ENCODE peak calls at places on chromosomes 13 and 19, in four cellular contexts. C, M, I and T are unnamed samples. For H3K4me1, the result is how much of the 10 kb centered on the place peaks cover.

GRCh38 chr19:54207908-54208783 is 7.5 kb downstream of the RPS9 start:
- DNase-seq in M (peak), C (no peak), I (peak), T (peak)

GRCh38 chr13:45678282-45678681 is 23.8 kb upstream of the CBY2 start:
- DNase-seq in C (no peak), M (no peak), I (no peak), T (no peak)

GRCh38 chr19:53431399-53432087 is at the start of gene ZNF761:
- DNase-seq in I (peak), M (peak), C (peak), T (peak)

GRCh38 chr19:21491161-21491560 is 14.2 kb upstream of the ZNF429 start:
- DNase-seq in C (no peak), I (no peak), M (no peak), T (no peak)

GRCh38 chr19:13707901-13708300 is 56.4 kb upstream of the MRI1 start:
- DNase-seq in C (no peak), M (no peak), I (no peak), T (no peak)

GRCh38 chr13:34347784-34348573 is 530.0 kb downstream of the RFC3 start:
- DNase-seq in M (no peak), I (peak), C (no peak), T (no peak)

GRCh38 chr19:2775556-2776430 is 7.3 kb downstream of the SGTA start:
- DNase-seq in M (no peak), C (peak), I (peak), T (peak)

GRCh38 chr19:8084152-8084551 is 31.6 kb downstream of the CCL25 start:
- DNase-seq in I (no peak), C (no peak), M (no peak), T (no peak)

GRCh38 chr13:65638572-65639168 is 1591.5 kb downstream of the PCDH9 start:
- DNase-seq in I (no peak), C (no peak), M (no peak), T (no peak)

GRCh38 chr13:110187501-110188161 is 119.3 kb downstream of the COL4A1 start:
- DNase-seq in C (no peak), I (no peak), M (no peak), T (no peak)

GRCh38 chr13:49996166-49996915 is 501 bp upstream of the TRIM13 start:
- DNase-seq in I (peak), M (peak), C (peak), T (peak)

GRCh38 chr19:14517446-14517839 is 754 bp downstream of the DNAJB1 start:
- DNase-seq in M (no peak), C (no peak), I (peak), T (no peak)

GRCh38 chr13:73625562-73626339 is 508.5 kb downstream of the KLF12 start:
- DNase-seq in C (no peak), I (no peak), M (no peak), T (no peak)

GRCh38 chr19:56261145-56261544 is 11.4 kb upstream of the EDDM13 start:
- DNase-seq in M (no peak), C (no peak), I (no peak), T (no peak)

GRCh38 chr13:45416521-45417125 is 1.6 kb downstream of the SLC25A30 start:
- DNase-seq in C (no peak), M (no peak), I (no peak), T (no peak)

GRCh38 chr19:57103573-57104277 is 16.1 kb upstream of the USP29 start:
- DNase-seq in M (peak), C (peak), I (peak), T (peak)

GRCh38 chr19:18910801-18911436 is 8.3 kb downstream of the COPE start:
- DNase-seq in C (no peak), I (no peak), M (no peak), T (no peak)

GRCh38 chr19:30656520-30657100 is 284.4 kb downstream of the ZNF536 start:
- DNase-seq in M (no peak), I (no peak), C (no peak), T (no peak)

GRCh38 chr19:57302020-57302465 is 18.2 kb upstream of the ZNF543 start:
- DNase-seq in M (no peak), I (no peak), C (no peak), T (no peak)

GRCh38 chr13:73672492-73672891 is 461.7 kb downstream of the KLF12 start:
- DNase-seq in I (no peak), C (no peak), M (no peak), T (peak)

GRCh38 chr13:23855360-23855759 is 33.8 kb downstream of the MIPEP start:
- DNase-seq in M (no peak), I (no peak), C (no peak), T (no peak)

GRCh38 chr19:9295411-9295849 is 14.2 kb downstream of the ZNF699 start:
- DNase-seq in I (no peak), C (no peak), M (no peak), T (no peak)

GRCh38 chr19:3175761-3176714 is 2.5 kb upstream of the S1PR4 start:
- DNase-seq in C (no peak), M (no peak), I (peak), T (peak)

GRCh38 chr19:45351401-45351952 is 10.9 kb downstream of the KLC3 start:
- DNase-seq in M (no peak), I (no peak), C (no peak), T (no peak)

GRCh38 chr13:45370922-45371406 is 30.0 kb upstream of the TPT1 start:
- DNase-seq in I (peak), C (peak), M (peak), T (peak)

GRCh38 chr13:74966814-74967213 is 515.2 kb downstream of the TBC1D4 start:
- DNase-seq in C (no peak), I (no peak), M (no peak), T (no peak)

GRCh38 chr19:39568604-39569003 is 28.6 kb upstream of the EID2 start:
- DNase-seq in I (no peak), M (no peak), C (no peak), T (no peak)

GRCh38 chr19:33067121-33067520 is 2.4 kb upstream of the RHPN2 start:
- DNase-seq in I (no peak), C (no peak), M (no peak), T (no peak)

GRCh38 chr19:15283141-15283885 is 49.0 kb downstream of the BRD4 start:
- DNase-seq in C (no peak), M (no peak), I (no peak), T (no peak)

GRCh38 chr19:48836089-48837017 is at the start of gene HSD17B14:
- DNase-seq in I (peak), M (peak), C (no peak), T (no peak)

GRCh38 chr13:96632536-96633320 is 361.5 kb downstream of the OXGR1 start:
- DNase-seq in C (no peak), I (no peak), M (no peak), T (no peak)

GRCh38 chr19:47471733-47472457 is at the start of gene SLC8A2:
- DNase-seq in C (peak), I (peak), M (peak), T (peak)

GRCh38 chr13:27919934-27920676 is at the start of gene PDX1:
- DNase-seq in C (no peak), I (peak), M (no peak), T (peak)

GRCh38 chr13:51541809-51542258 is 42.4 kb upstream of the WDFY2 start:
- DNase-seq in M (no peak), I (peak), C (no peak), T (peak)

GRCh38 chr13:46992383-46992952 is 95.6 kb upstream of the HTR2A start:
- DNase-seq in C (no peak), M (no peak), I (no peak), T (no peak)

GRCh38 chr13:29595380-29596063 is at the start of gene SLC7A1:
- DNase-seq in M (peak), C (peak), I (peak), T (peak)

GRCh38 chr19:13056052-13056660 is 46.5 kb downstream of the LYL1 start:
- DNase-seq in M (peak), C (no peak), I (peak), T (no peak)

GRCh38 chr19:28563964-28564914 is 648.7 kb downstream of the UQCRFS1 start:
- DNase-seq in M (no peak), I (no peak), C (no peak), T (no peak)
- H3K4me1 ChIP-seq in M (under half), I (under half), C (under half), T (under half)

GRCh38 chr13:104021806-104022397 is 955.7 kb upstream of the SLC10A2 start:
- DNase-seq in M (no peak), I (no peak), C (no peak), T (no peak)

GRCh38 chr13:104025303-104025702 is 959.1 kb upstream of the SLC10A2 start:
- DNase-seq in I (no peak), C (no peak), M (no peak), T (no peak)

GRCh38 chr13:104024416-104025170 is 958.4 kb upstream of the SLC10A2 start:
- DNase-seq in M (no peak), C (no peak), I (no peak), T (no peak)
- H3K27ac ChIP-seq in M (no peak), C (no peak), I (no peak), T (no peak)

DNA sequence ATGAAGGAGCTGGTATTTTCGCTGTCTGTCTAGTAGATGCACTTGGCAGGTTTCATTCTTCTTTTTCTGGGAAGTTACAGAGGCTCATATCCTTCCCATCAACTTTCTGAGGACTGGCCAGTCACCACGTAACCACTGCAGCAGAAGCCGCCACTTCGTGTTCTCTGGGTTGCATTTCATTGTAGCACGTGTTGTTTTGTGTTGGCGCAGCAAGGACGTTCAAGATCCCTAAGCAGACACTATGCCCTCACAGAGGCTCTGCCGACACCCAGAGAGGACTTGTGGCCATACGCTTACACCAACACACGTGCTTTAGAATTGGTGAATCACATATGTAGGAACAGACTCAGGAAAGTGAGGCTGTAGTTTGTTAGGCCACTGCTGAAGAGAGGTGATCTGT is 42.2 kb upstream of the TEX29 start:
- DNase-seq in I (no peak), M (no peak), C (no peak), T (no peak)
- H3K4me1 ChIP-seq in I (under half), M (under half), C (under half), T (under half)

DNA sequence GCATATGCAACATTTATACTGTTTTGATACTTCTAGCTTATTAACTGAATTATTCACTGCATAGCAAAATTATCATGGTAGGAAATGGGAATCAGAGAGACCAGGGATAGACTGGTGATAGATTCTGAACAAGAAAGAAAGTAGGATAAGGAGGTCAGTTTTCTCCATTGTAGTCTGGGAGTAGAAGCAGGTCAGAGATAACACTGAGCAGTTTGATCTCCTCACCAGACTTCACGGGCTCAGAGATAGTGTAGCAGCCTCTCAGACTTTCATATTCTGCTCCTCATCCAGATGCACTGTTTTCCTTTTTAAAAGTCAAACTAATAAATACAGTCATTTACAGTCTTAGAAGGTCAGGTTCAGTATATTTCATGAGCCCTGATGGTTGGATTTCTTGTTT is 56.0 kb upstream of the MYO16 start:
- DNase-seq in M (no peak), C (no peak), I (no peak), T (no peak)
- H3K27ac ChIP-seq in M (no peak), C (no peak), I (no peak), T (no peak)

DNA sequence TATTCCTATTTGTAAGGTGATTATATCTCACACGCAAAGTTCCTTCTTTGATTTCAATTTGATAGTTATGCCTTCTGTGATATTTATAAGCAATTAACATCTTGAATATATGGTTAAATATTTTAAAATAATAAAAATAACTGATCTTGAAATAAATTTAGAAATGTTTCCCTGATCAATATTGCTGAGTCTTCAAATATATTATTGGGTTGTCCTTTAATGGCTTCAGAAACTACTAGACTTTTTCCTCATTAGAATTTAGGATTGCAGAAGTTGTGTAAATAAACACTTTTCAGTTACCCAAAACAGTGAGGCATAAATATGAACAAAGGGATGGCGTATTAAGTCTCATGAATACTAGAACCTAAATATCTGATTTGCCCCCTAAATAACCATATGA is 252.3 kb upstream of the PRR20A start:
- DNase-seq in M (no peak), C (no peak), I (no peak), T (no peak)
- H3K4me1 ChIP-seq in M (under half), C (under half), I (under half), T (under half)

GRCh38 chr19:6220385-6221191 is 59.2 kb downstream of the MLLT1 start:
- DNase-seq in M (peak), I (peak), C (no peak), T (peak)
- H3K27ac ChIP-seq in M (peak), I (peak), C (no peak), T (no peak)

GRCh38 chr19:38362076-38362945 is 12.1 kb upstream of the PSMD8 start:
- DNase-seq in I (peak), C (peak), M (peak), T (peak)
- H3K4me1 ChIP-seq in I (under half), C (under half), M (under half), T (under half)

GRCh38 chr13:40191186-40191980 is 475.1 kb downstream of the FOXO1 start:
- DNase-seq in C (no peak), M (no peak), I (no peak), T (no peak)

GRCh38 chr13:40187836-40188591 is 478.4 kb downstream of the FOXO1 start:
- DNase-seq in I (no peak), M (no peak), C (peak), T (no peak)

GRCh38 chr13:40189885-40190655 is 476.4 kb downstream of the FOXO1 start:
- DNase-seq in C (no peak), M (peak), I (no peak), T (no peak)

GRCh38 chr13:40190656-40191100 is 475.8 kb downstream of the FOXO1 start:
- DNase-seq in I (peak), M (peak), C (peak), T (no peak)

DNA sequence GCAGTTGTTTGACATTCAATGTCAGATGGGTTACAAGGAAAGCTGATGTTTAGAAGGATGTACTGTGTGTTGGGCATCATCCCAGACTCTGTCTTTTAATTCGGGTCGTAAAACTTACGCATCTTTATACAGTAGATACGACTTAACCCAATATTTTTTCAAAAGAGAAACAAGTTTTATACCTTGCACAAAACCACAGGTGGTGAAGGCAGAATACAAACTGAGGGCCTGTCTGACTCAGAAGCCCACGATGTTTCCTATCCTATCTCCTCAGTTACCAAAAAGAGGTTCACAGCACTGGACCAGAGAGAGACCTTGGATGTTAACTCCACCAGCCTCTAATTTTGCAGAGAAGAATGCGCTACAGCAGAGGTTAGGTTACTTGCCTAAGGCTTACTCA is 477.0 kb downstream of the FOXO1 start:
- DNase-seq in M (no peak), C (no peak), I (no peak), T (no peak)
- H3K27ac ChIP-seq in M (peak), C (peak), I (peak), T (no peak)

DNA sequence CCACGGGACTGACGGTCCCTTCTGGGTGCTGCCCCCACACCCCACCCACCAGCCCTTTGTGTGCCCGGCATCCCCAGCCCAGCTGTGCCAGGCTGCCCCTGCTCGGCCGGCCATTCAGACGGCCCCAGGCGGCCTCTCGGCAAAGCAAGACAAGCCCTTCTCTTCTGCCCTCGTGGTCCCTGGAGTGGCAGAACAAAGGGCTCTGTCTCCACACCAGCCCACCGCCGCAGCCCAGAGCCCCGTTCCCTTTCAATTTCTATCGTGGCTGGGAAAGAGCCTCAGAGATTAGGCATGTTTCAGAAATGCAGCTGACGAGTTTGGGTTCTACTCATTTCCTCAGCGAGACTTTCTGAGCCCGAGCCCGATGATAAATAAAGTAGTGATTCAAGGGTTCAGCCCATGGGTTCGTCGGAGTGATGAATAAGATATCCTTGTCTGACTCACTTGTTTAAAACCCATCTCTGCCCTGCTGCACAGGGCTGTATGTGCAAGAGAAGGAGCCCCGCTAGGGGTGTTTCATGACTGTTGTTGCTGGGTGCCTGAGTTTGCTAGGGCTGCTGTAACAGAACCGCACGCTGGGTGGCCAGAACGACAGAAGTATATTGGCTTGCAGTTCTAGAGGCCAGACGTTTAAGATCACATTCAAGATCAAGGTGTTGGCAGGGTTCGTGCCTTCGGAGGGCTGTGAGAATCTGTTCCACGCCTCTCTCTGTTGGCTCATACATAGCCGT is 4.3 kb downstream of the MYO9B start:
- DNase-seq in I (peak), M (no peak), C (peak), T (peak)
- H3K4me1 ChIP-seq in I (under half), M (under half), C (under half), T (under half)

GRCh38 chr13:48580886-48581285 is 48.0 kb upstream of the RCBTB2 start:
- DNase-seq in C (no peak), M (no peak), I (no peak), T (no peak)

GRCh38 chr13:48585456-48585840 is 52.6 kb upstream of the RCBTB2 start:
- DNase-seq in C (no peak), M (no peak), I (peak), T (peak)

GRCh38 chr13:48586591-48587103 is 53.8 kb upstream of the RCBTB2 start:
- DNase-seq in M (peak), I (no peak), C (no peak), T (no peak)

GRCh38 chr13:48582086-48582485 is 49.2 kb upstream of the RCBTB2 start:
- DNase-seq in M (no peak), I (no peak), C (no peak), T (no peak)

GRCh38 chr13:48583859-48584311 is 51.0 kb upstream of the RCBTB2 start:
- DNase-seq in I (no peak), M (no peak), C (no peak), T (no peak)
- H3K27ac ChIP-seq in I (no peak), M (no peak), C (no peak), T (no peak)